ENCODE peak calls at places on chromosome 12, in six cellular contexts. O, C, M, D, T and Z are unnamed samples.

GRCh38 chr12:104769207-104769606 is 188.9 kb downstream of the SLC41A2 start:
- DNase-seq in T (no peak), C (no peak), M (no peak), D (peak; percentile 54), O (no peak), Z (no peak)

GRCh38 chr12:80056845-80057244 is 42.5 kb upstream of the OTOGL start:
- DNase-seq in O (peak; percentile 27), M (no peak), D (no peak), T (no peak), C (no peak), Z (no peak)

GRCh38 chr12:104673294-104674062 is 216.7 kb downstream of the CHST11 start:
- DNase-seq in M (no peak), D (no peak), T (no peak), C (no peak), O (no peak), Z (no peak)

GRCh38 chr12:3530548-3530947 is 39.5 kb downstream of the PRMT8 start:
- DNase-seq in O (no peak), D (no peak), M (no peak), C (no peak), T (no peak), Z (no peak)

GRCh38 chr12:121537814-121538698 is 42.8 kb downstream of the KDM2B start:
- DNase-seq in D (no peak), T (no peak), C (peak; percentile 79), M (no peak), O (peak; percentile 26), Z (peak; percentile 31)

GRCh38 chr12:47361389-47362031 is 281.8 kb upstream of the AMIGO2 start:
- DNase-seq in M (peak; percentile 24), T (peak; percentile 46), D (no peak), O (peak; percentile 32), C (no peak), Z (peak; percentile 69)

GRCh38 chr12:42143401-42144173 is 1.1 kb downstream of the GXYLT1 start:
- DNase-seq in T (no peak), D (no peak), M (peak; percentile 11), O (peak; percentile 15), C (peak; percentile 48), Z (no peak)

GRCh38 chr12:90497923-90498545 is 456.9 kb downstream of the CCER1 start:
- DNase-seq in T (no peak), C (no peak), D (no peak), M (no peak), O (no peak), Z (no peak)

GRCh38 chr12:104280703-104281458 is 22.7 kb upstream of the EID3 start:
- DNase-seq in T (no peak), C (no peak), O (peak; percentile 84), M (no peak), D (no peak), Z (no peak)

GRCh38 chr12:131942671-131943070 is 7.1 kb upstream of the EP400 start:
- DNase-seq in O (no peak), T (no peak), M (no peak), D (no peak), C (no peak), Z (no peak)

GRCh38 chr12:43233861-43234260 is 318.1 kb downstream of the ADAMTS20 start:
- DNase-seq in C (no peak), T (no peak), D (no peak), O (no peak), M (no peak), Z (no peak)

GRCh38 chr12:4041191-4041885 is 168.1 kb upstream of the PARP11 start:
- DNase-seq in M (no peak), D (no peak), O (no peak), T (no peak), C (no peak), Z (no peak)

GRCh38 chr12:52307836-52308806 is 13.1 kb downstream of the KRT83 start:
- DNase-seq in O (peak; percentile 63), D (peak; percentile 89), C (peak; percentile 88), T (peak; percentile 14), M (peak; percentile 83), Z (peak; percentile 59)

GRCh38 chr12:57258977-57259970 is 8.3 kb upstream of the STAC3 start:
- DNase-seq in M (no peak), O (no peak), C (no peak), T (no peak), D (no peak), Z (no peak)

GRCh38 chr12:5648692-5649338 is 216.9 kb downstream of the NTF3 start:
- DNase-seq in C (peak; percentile 77), D (peak; percentile 87), T (no peak), O (peak; percentile 58), M (peak; percentile 87), Z (no peak)

GRCh38 chr12:111773801-111774551 is 7.2 kb downstream of the ALDH2 start:
- DNase-seq in C (no peak), D (no peak), T (no peak), M (peak; percentile 87), O (peak; percentile 91), Z (no peak)

GRCh38 chr12:127280393-127281275 is 986.3 kb upstream of the TMEM132C start:
- DNase-seq in D (peak; percentile 76), O (no peak), C (no peak), M (peak; percentile 72), T (peak; percentile 54), Z (peak; percentile 75)

GRCh38 chr12:56029166-56029519 is 8.3 kb downstream of the IKZF4 start:
- DNase-seq in M (no peak), C (no peak), O (no peak), D (no peak), T (no peak), Z (no peak)

GRCh38 chr12:74021937-74022336 is 515.7 kb upstream of the ATXN7L3B start:
- DNase-seq in T (no peak), C (peak; percentile 46), O (peak; percentile 69), D (peak; percentile 91), M (peak; percentile 81), Z (peak; percentile 18)

GRCh38 chr12:115227137-115227615 is 543.2 kb upstream of the TBX3 start:
- DNase-seq in D (no peak), M (peak; percentile 77), T (no peak), C (no peak), O (peak; percentile 85), Z (no peak)

GRCh38 chr12:94099191-94099983 is 49.0 kb upstream of the PLXNC1 start:
- DNase-seq in O (peak; percentile 89), M (no peak), C (peak; percentile 21), D (no peak), T (no peak), Z (no peak)

GRCh38 chr12:109578330-109578927 is 4.8 kb downstream of the MVK start:
- DNase-seq in T (no peak), D (no peak), C (no peak), M (no peak), O (no peak), Z (no peak)

GRCh38 chr12:93670104-93670503 is 7.1 kb upstream of the CRADD start:
- DNase-seq in M (no peak), T (no peak), D (no peak), O (peak; percentile 9), C (no peak), Z (no peak)

GRCh38 chr12:57744194-57744776 is 554 bp upstream of the TSPAN31 start:
- DNase-seq in O (no peak), C (peak; percentile 96), D (no peak), T (peak; percentile 54), M (no peak), Z (peak; percentile 84)

GRCh38 chr12:106582661-106583577 is at the start of gene RFX4:
- DNase-seq in C (peak; percentile 30), M (peak; percentile 76), D (peak; percentile 90), O (peak; percentile 35), T (no peak), Z (no peak)

GRCh38 chr12:111761099-111761498 is 5.6 kb upstream of the ALDH2 start:
- DNase-seq in M (no peak), D (no peak), C (no peak), T (no peak), O (no peak), Z (no peak)

GRCh38 chr12:12538535-12538934 is 24.1 kb downstream of the DUSP16 start:
- DNase-seq in M (no peak), D (no peak), C (no peak), O (no peak), T (no peak), Z (no peak)

GRCh38 chr12:93591137-93591868 is 18.8 kb downstream of the SOCS2 start:
- DNase-seq in T (no peak), M (peak; percentile 61), O (peak; percentile 74), C (peak; percentile 65), D (peak; percentile 75), Z (peak; percentile 34)

GRCh38 chr12:4153343-4153892 is 120.1 kb upstream of the CCND2 start:
- DNase-seq in T (peak; percentile 61), D (no peak), C (no peak), O (peak; percentile 30), M (no peak), Z (peak; percentile 91)

GRCh38 chr12:93742086-93742934 is 65.1 kb downstream of the CRADD start:
- DNase-seq in T (peak; percentile 38), M (peak; percentile 90), C (peak; percentile 86), O (peak; percentile 79), D (peak; percentile 70), Z (peak; percentile 61)

GRCh38 chr12:89707623-89707991 is 1.0 kb downstream of the ATP2B1 start:
- DNase-seq in M (peak; percentile 62), C (peak; percentile 61), D (peak; percentile 68), O (peak; percentile 35), T (no peak), Z (peak; percentile 25)

GRCh38 chr12:14395059-14395778 is 29.7 kb downstream of the ATF7IP start:
- DNase-seq in D (no peak), O (no peak), M (no peak), T (no peak), C (no peak), Z (no peak)